ENCODE peak calls at places on chromosomes 16 and 17, in ten cellular contexts. One of them, this sample, is unnamed. For H3K4me1, the result is how much of the 10 kb centered on the place peaks cover.

GRCh38 chr17:38476549-38476948 is 48.3 kb downstream of the ARHGAP23 start:
- DNase-seq in tibial nerve: no peak
- DNase-seq in esophagus squamous epithelium: no peak
- DNase-seq in neural progenitor cell: no peak
- DNase-seq in CD8-positive, alpha-beta T cell: no peak
- DNase-seq in ascending aorta: no peak
- DNase-seq in uterus: no peak
- DNase-seq in A549: no peak
- DNase-seq in PC-9: no peak
- DNase-seq in psoas muscle: no peak
- DNase-seq in this sample: no peak

GRCh38 chr16:57887711-57888110 is 83.2 kb downstream of the CNGB1 start:
- DNase-seq in tibial nerve: no peak
- DNase-seq in esophagus squamous epithelium: no peak
- DNase-seq in neural progenitor cell: no peak
- DNase-seq in CD8-positive, alpha-beta T cell: no peak
- DNase-seq in ascending aorta: no peak
- DNase-seq in uterus: no peak
- DNase-seq in A549: no peak
- DNase-seq in PC-9: no peak
- DNase-seq in psoas muscle: no peak
- DNase-seq in this sample: no peak

GRCh38 chr17:36778458-36778857 is 158.8 kb upstream of the LHX1 start:
- DNase-seq in tibial nerve: no peak
- DNase-seq in esophagus squamous epithelium: no peak
- DNase-seq in neural progenitor cell: no peak
- DNase-seq in CD8-positive, alpha-beta T cell: no peak
- DNase-seq in ascending aorta: no peak
- DNase-seq in uterus: no peak
- DNase-seq in A549: no peak
- DNase-seq in PC-9: peak
- DNase-seq in psoas muscle: no peak
- DNase-seq in this sample: no peak

GRCh38 chr17:81923302-81924260 is 4.0 kb downstream of the MAFG start:
- DNase-seq in tibial nerve: peak
- DNase-seq in esophagus squamous epithelium: no peak
- DNase-seq in neural progenitor cell: peak
- DNase-seq in CD8-positive, alpha-beta T cell: no peak
- DNase-seq in ascending aorta: peak
- DNase-seq in uterus: no peak
- DNase-seq in A549: peak
- DNase-seq in PC-9: peak
- DNase-seq in psoas muscle: peak
- DNase-seq in this sample: peak

GRCh38 chr16:87855852-87856715 is 13.2 kb downstream of the SLC7A5 start:
- DNase-seq in tibial nerve: no peak
- DNase-seq in esophagus squamous epithelium: peak
- DNase-seq in neural progenitor cell: no peak
- DNase-seq in CD8-positive, alpha-beta T cell: no peak
- DNase-seq in ascending aorta: peak
- DNase-seq in uterus: no peak
- DNase-seq in A549: no peak
- DNase-seq in PC-9: no peak
- DNase-seq in psoas muscle: peak
- DNase-seq in this sample: peak

GRCh38 chr17:13640559-13640958 is 38.8 kb upstream of the HS3ST3A1 start:
- DNase-seq in tibial nerve: no peak
- DNase-seq in esophagus squamous epithelium: no peak
- DNase-seq in neural progenitor cell: peak
- DNase-seq in CD8-positive, alpha-beta T cell: no peak
- DNase-seq in ascending aorta: no peak
- DNase-seq in uterus: no peak
- DNase-seq in A549: no peak
- DNase-seq in PC-9: no peak
- DNase-seq in psoas muscle: no peak
- DNase-seq in this sample: no peak

GRCh38 chr17:73439597-73439996 is 127.8 kb upstream of the CDC42EP4 start:
- DNase-seq in tibial nerve: no peak
- DNase-seq in esophagus squamous epithelium: no peak
- DNase-seq in neural progenitor cell: no peak
- DNase-seq in CD8-positive, alpha-beta T cell: no peak
- DNase-seq in ascending aorta: no peak
- DNase-seq in uterus: no peak
- DNase-seq in A549: no peak
- DNase-seq in PC-9: no peak
- DNase-seq in psoas muscle: no peak
- DNase-seq in this sample: no peak

GRCh38 chr16:1884889-1885288 is 12.9 kb upstream of the MEIOB start:
- DNase-seq in tibial nerve: no peak
- DNase-seq in esophagus squamous epithelium: no peak
- DNase-seq in neural progenitor cell: no peak
- DNase-seq in CD8-positive, alpha-beta T cell: no peak
- DNase-seq in ascending aorta: no peak
- DNase-seq in uterus: no peak
- DNase-seq in A549: no peak
- DNase-seq in PC-9: no peak
- DNase-seq in psoas muscle: no peak
- DNase-seq in this sample: no peak

GRCh38 chr17:9121186-9121820 is 100.0 kb downstream of the NTN1 start:
- DNase-seq in tibial nerve: no peak
- DNase-seq in esophagus squamous epithelium: no peak
- DNase-seq in neural progenitor cell: no peak
- DNase-seq in CD8-positive, alpha-beta T cell: no peak
- DNase-seq in ascending aorta: no peak
- DNase-seq in uterus: peak
- DNase-seq in A549: no peak
- DNase-seq in PC-9: no peak
- DNase-seq in psoas muscle: no peak
- DNase-seq in this sample: no peak

GRCh38 chr16:22008215-22009142 is 568 bp downstream of the MOSMO start:
- DNase-seq in tibial nerve: no peak
- DNase-seq in esophagus squamous epithelium: no peak
- DNase-seq in neural progenitor cell: peak
- DNase-seq in CD8-positive, alpha-beta T cell: no peak
- DNase-seq in ascending aorta: peak
- DNase-seq in uterus: peak
- DNase-seq in A549: peak
- DNase-seq in PC-9: no peak
- DNase-seq in psoas muscle: peak
- DNase-seq in this sample: peak

GRCh38 chr16:10828851-10829331 is 10.3 kb upstream of the TVP23A start:
- DNase-seq in tibial nerve: peak
- DNase-seq in esophagus squamous epithelium: no peak
- DNase-seq in neural progenitor cell: no peak
- DNase-seq in CD8-positive, alpha-beta T cell: no peak
- DNase-seq in ascending aorta: peak
- DNase-seq in uterus: peak
- DNase-seq in A549: no peak
- DNase-seq in PC-9: no peak
- DNase-seq in psoas muscle: peak
- DNase-seq in this sample: peak

GRCh38 chr16:20906871-20907255 is 6.3 kb downstream of the LYRM1 start:
- DNase-seq in tibial nerve: no peak
- DNase-seq in esophagus squamous epithelium: no peak
- DNase-seq in neural progenitor cell: no peak
- DNase-seq in CD8-positive, alpha-beta T cell: no peak
- DNase-seq in ascending aorta: no peak
- DNase-seq in uterus: no peak
- DNase-seq in A549: no peak
- DNase-seq in PC-9: no peak
- DNase-seq in psoas muscle: no peak
- DNase-seq in this sample: no peak
- H3K4me3 ChIP-seq in tibial nerve: no peak
- H3K4me3 ChIP-seq in esophagus squamous epithelium: peak
- H3K4me3 ChIP-seq in neural progenitor cell: no peak
- H3K4me3 ChIP-seq in CD8-positive, alpha-beta T cell: no peak
- H3K4me3 ChIP-seq in ascending aorta: no peak
- H3K4me3 ChIP-seq in uterus: no peak
- H3K4me3 ChIP-seq in A549: no peak
- H3K4me3 ChIP-seq in PC-9: peak
- H3K4me3 ChIP-seq in psoas muscle: no peak
- H3K4me3 ChIP-seq in this sample: no peak

GRCh38 chr17:20089795-20090547 is 80.8 kb downstream of the SPECC1 start:
- DNase-seq in tibial nerve: no peak
- DNase-seq in esophagus squamous epithelium: no peak
- DNase-seq in neural progenitor cell: no peak
- DNase-seq in CD8-positive, alpha-beta T cell: no peak
- DNase-seq in ascending aorta: no peak
- DNase-seq in uterus: no peak
- DNase-seq in A549: no peak
- DNase-seq in PC-9: no peak
- DNase-seq in psoas muscle: no peak
- DNase-seq in this sample: no peak
- H3K27ac ChIP-seq in tibial nerve: peak
- H3K27ac ChIP-seq in esophagus squamous epithelium: peak
- H3K27ac ChIP-seq in neural progenitor cell: no peak
- H3K27ac ChIP-seq in CD8-positive, alpha-beta T cell: no peak
- H3K27ac ChIP-seq in ascending aorta: peak
- H3K27ac ChIP-seq in uterus: peak
- H3K27ac ChIP-seq in A549: no peak
- H3K27ac ChIP-seq in PC-9: no peak
- H3K27ac ChIP-seq in psoas muscle: peak
- H3K27ac ChIP-seq in this sample: peak

DNA sequence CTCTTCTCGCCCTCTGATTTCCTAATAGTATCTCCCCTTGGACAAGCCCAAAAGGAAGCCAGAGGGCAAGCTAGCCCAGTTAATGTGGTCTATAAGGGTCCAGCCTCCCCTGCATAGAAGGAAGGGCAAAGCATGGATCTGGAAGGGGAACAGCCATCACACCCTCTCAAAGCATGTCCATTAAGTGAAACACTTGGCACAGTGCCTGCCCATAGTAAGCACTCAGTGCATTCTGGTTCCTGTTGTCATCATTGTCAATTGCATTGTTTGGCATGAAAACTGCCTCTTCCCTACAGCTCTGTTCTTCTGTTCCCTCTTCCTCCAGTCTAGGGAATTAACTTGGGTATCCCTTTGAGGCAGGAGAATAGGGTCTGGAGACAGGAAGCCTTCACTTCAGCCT is 81.5 kb downstream of the C17orf67 start:
- DNase-seq in tibial nerve: no peak
- DNase-seq in esophagus squamous epithelium: no peak
- DNase-seq in neural progenitor cell: no peak
- DNase-seq in CD8-positive, alpha-beta T cell: no peak
- DNase-seq in ascending aorta: no peak
- DNase-seq in uterus: no peak
- DNase-seq in A549: no peak
- DNase-seq in PC-9: no peak
- DNase-seq in psoas muscle: no peak
- DNase-seq in this sample: no peak
- H3K4me1 ChIP-seq in tibial nerve: under half
- H3K4me1 ChIP-seq in esophagus squamous epithelium: under half
- H3K4me1 ChIP-seq in neural progenitor cell: under half
- H3K4me1 ChIP-seq in CD8-positive, alpha-beta T cell: under half
- H3K4me1 ChIP-seq in ascending aorta: under half
- H3K4me1 ChIP-seq in uterus: under half
- H3K4me1 ChIP-seq in A549: under half
- H3K4me1 ChIP-seq in PC-9: under half
- H3K4me1 ChIP-seq in psoas muscle: under half
- H3K4me1 ChIP-seq in this sample: under half

DNA sequence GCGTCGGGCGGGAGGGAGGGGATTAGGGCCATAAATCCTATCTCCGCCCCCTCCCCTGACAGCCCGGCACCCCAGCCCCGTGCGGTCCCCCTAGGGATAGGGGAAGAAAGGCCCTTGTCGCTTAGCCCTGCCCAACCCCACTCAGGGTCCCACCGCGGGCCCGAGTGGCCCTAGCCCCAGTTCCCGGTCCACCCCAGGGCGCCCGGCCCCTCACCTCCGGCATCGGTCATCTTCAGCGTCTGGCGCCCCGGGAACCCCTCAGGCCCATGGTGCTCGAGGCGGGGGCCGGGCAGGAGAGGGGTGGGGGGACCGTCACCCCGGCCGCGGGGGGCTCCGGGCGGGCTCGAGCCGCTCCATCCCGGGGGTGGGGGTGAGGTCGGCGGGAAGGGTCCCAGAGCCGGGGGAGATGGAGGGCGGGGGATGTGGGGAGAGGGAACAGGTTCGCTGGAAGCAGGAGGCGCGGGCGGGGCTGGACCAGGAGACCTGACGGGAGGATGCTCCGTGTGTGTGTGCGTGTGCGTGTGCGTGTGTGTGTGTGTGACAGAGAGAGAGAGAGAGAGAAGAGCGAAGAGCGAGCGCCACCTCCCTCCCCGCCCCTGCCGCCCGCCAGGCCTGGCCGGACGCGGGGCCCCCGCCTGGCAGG is 536 bp downstream of the SAMD14 start:
- DNase-seq in tibial nerve: no peak
- DNase-seq in esophagus squamous epithelium: no peak
- DNase-seq in neural progenitor cell: peak
- DNase-seq in CD8-positive, alpha-beta T cell: no peak
- DNase-seq in ascending aorta: no peak
- DNase-seq in uterus: no peak
- DNase-seq in A549: no peak
- DNase-seq in PC-9: no peak
- DNase-seq in psoas muscle: peak
- DNase-seq in this sample: no peak
- H3K4me3 ChIP-seq in tibial nerve: peak
- H3K4me3 ChIP-seq in esophagus squamous epithelium: peak
- H3K4me3 ChIP-seq in neural progenitor cell: peak
- H3K4me3 ChIP-seq in CD8-positive, alpha-beta T cell: peak
- H3K4me3 ChIP-seq in ascending aorta: peak
- H3K4me3 ChIP-seq in uterus: peak
- H3K4me3 ChIP-seq in A549: peak
- H3K4me3 ChIP-seq in PC-9: no peak
- H3K4me3 ChIP-seq in psoas muscle: peak
- H3K4me3 ChIP-seq in this sample: peak

GRCh38 chr17:5361426-5361825 is 58.0 kb downstream of the NUP88 start:
- DNase-seq in tibial nerve: no peak
- DNase-seq in esophagus squamous epithelium: no peak
- DNase-seq in neural progenitor cell: no peak
- DNase-seq in CD8-positive, alpha-beta T cell: no peak
- DNase-seq in ascending aorta: no peak
- DNase-seq in uterus: no peak
- DNase-seq in A549: no peak
- DNase-seq in PC-9: no peak
- DNase-seq in psoas muscle: no peak
- DNase-seq in this sample: no peak
- H3K27ac ChIP-seq in tibial nerve: no peak
- H3K27ac ChIP-seq in esophagus squamous epithelium: no peak
- H3K27ac ChIP-seq in neural progenitor cell: no peak
- H3K27ac ChIP-seq in CD8-positive, alpha-beta T cell: no peak
- H3K27ac ChIP-seq in ascending aorta: no peak
- H3K27ac ChIP-seq in uterus: no peak
- H3K27ac ChIP-seq in A549: no peak
- H3K27ac ChIP-seq in PC-9: no peak
- H3K27ac ChIP-seq in psoas muscle: no peak
- H3K27ac ChIP-seq in this sample: no peak

GRCh38 chr17:19381361-19381740 is 3.1 kb downstream of the MAPK7 start:
- DNase-seq in tibial nerve: no peak
- DNase-seq in esophagus squamous epithelium: no peak
- DNase-seq in neural progenitor cell: no peak
- DNase-seq in CD8-positive, alpha-beta T cell: no peak
- DNase-seq in ascending aorta: no peak
- DNase-seq in uterus: no peak
- DNase-seq in A549: no peak
- DNase-seq in PC-9: no peak
- DNase-seq in psoas muscle: no peak
- DNase-seq in this sample: no peak
- H3K4me1 ChIP-seq in tibial nerve: under half
- H3K4me1 ChIP-seq in esophagus squamous epithelium: half or more
- H3K4me1 ChIP-seq in neural progenitor cell: under half
- H3K4me1 ChIP-seq in CD8-positive, alpha-beta T cell: under half
- H3K4me1 ChIP-seq in ascending aorta: under half
- H3K4me1 ChIP-seq in uterus: under half
- H3K4me1 ChIP-seq in A549: under half
- H3K4me1 ChIP-seq in PC-9: under half
- H3K4me1 ChIP-seq in psoas muscle: under half
- H3K4me1 ChIP-seq in this sample: under half

This sample was measured in heart right ventricle.